ENCODE peak calls at places on chromosomes 13 and 19, in eight cellular contexts. J is LoVo; P is activated T-helper 1 cell treated with anti-CD3 and anti-CD28 coated beads, Interleukin-2, amount 50 U/mL, for 16 hours; Q is activated CD4-positive, alpha-beta T cell treated with anti-CD3 and anti-CD28 coated beads, Interleukin-2, amount 10 ng/mL, durations not matched to agents 7 days and 5 days; B is NCI-H2029 treated with DMSO at 0.1 percent for 48 hours; U is ELR; O is ureter; D is progenitor cell of endocrine pancreas. R is an unnamed sample.

GRCh38 chr19:1251233-1251502 is 2.8 kb downstream of the MIDN start:
- DNase-seq in D (no peak), B (no peak), O (peak), P (no peak), Q (no peak), J (no peak), U (peak), R (peak)

GRCh38 chr19:14073925-14074838 is 1.6 kb downstream of the MISP3 start:
- DNase-seq in B (no peak), J (peak), U (peak), D (no peak), Q (peak), P (no peak), O (no peak), R (peak)

GRCh38 chr13:31067416-31068118 is 94.1 kb downstream of the HSPH1 start:
- DNase-seq in Q (no peak), J (no peak), U (peak), D (no peak), P (no peak), O (no peak), B (no peak), R (no peak)

GRCh38 chr13:97640236-97640635 is 206.3 kb downstream of the RAP2A start:
- DNase-seq in B (no peak), Q (no peak), U (no peak), O (no peak), P (no peak), D (no peak), J (no peak), R (no peak)

GRCh38 chr19:50152578-50152977 is 10.5 kb downstream of the IZUMO2 start:
- DNase-seq in J (no peak), Q (no peak), D (no peak), U (no peak), B (no peak), P (no peak), O (no peak), R (no peak)

GRCh38 chr19:861756-862528 is 2.5 kb downstream of the CFD start:
- DNase-seq in J (peak), P (peak), B (peak), D (no peak), Q (peak), U (peak), O (no peak), R (no peak)

GRCh38 chr19:2331601-2332246 is 3.2 kb downstream of the SPPL2B start:
- DNase-seq in Q (no peak), U (no peak), P (no peak), B (peak), D (no peak), O (no peak), J (no peak), R (no peak)

GRCh38 chr19:40613669-40614594 is 12.8 kb downstream of the LTBP4 start:
- DNase-seq in J (no peak), D (no peak), Q (peak), U (peak), B (peak), P (peak), O (peak), R (peak)

GRCh38 chr13:34347784-34348573 is 530.0 kb downstream of the RFC3 start:
- DNase-seq in U (no peak), J (peak), O (peak), Q (no peak), B (no peak), P (no peak), D (no peak), R (no peak)

GRCh38 chr19:17618281-17618903 is 62.9 kb downstream of the COLGALT1 start:
- DNase-seq in D (no peak), O (no peak), Q (no peak), J (no peak), P (no peak), B (no peak), U (no peak), R (no peak)

GRCh38 chr19:35030257-35031071 is at the start of gene SCN1B:
- DNase-seq in Q (peak), O (peak), J (peak), B (no peak), D (peak), P (peak), U (peak), R (peak)

GRCh38 chr13:30864352-30865130 is 41.5 kb upstream of the MEDAG start:
- DNase-seq in O (no peak), U (peak), P (no peak), B (no peak), D (no peak), J (no peak), Q (no peak), R (no peak)

GRCh38 chr13:28531195-28531955 is 36.4 kb upstream of the FLT1 start:
- DNase-seq in O (no peak), Q (no peak), D (no peak), J (no peak), B (no peak), U (peak), P (no peak), R (peak)

GRCh38 chr13:113860051-113860471 is 3.8 kb downstream of the GAS6 start:
- DNase-seq in O (peak), B (no peak), U (no peak), D (no peak), J (no peak), Q (no peak), P (peak), R (no peak)

GRCh38 chr19:16889883-16890460 is 1.2 kb downstream of the F2RL3 start:
- DNase-seq in Q (no peak), U (no peak), B (no peak), J (no peak), P (no peak), D (no peak), O (no peak), R (no peak)

GRCh38 chr13:98397221-98397620 is 179.7 kb downstream of the STK24 start:
- DNase-seq in D (no peak), P (no peak), O (no peak), J (no peak), U (peak), Q (no peak), B (no peak), R (no peak)

GRCh38 chr13:30341815-30342570 is 34.6 kb upstream of the KATNAL1 start:
- DNase-seq in P (no peak), U (peak), O (peak), Q (no peak), D (no peak), B (peak), J (peak), R (peak)

GRCh38 chr19:18700501-18701249 is 17.2 kb downstream of the CRTC1 start:
- DNase-seq in B (peak), J (no peak), O (peak), P (peak), Q (peak), D (no peak), U (peak), R (peak)

GRCh38 chr19:18655173-18655844 is 18.5 kb downstream of the KLHL26 start:
- DNase-seq in D (no peak), P (no peak), Q (no peak), O (no peak), U (no peak), B (no peak), J (no peak), R (no peak)

GRCh38 chr19:30222428-30222873 is 149.7 kb upstream of the ZNF536 start:
- DNase-seq in J (no peak), O (no peak), U (no peak), P (no peak), Q (no peak), D (peak), B (no peak), R (no peak)

GRCh38 chr13:32228330-32229041 is 86.7 kb downstream of the ZAR1L start:
- DNase-seq in Q (no peak), J (peak), P (no peak), D (no peak), B (peak), U (peak), O (no peak), R (no peak)

GRCh38 chr13:107361666-107362065 is 793.7 kb upstream of the ARGLU1 start:
- DNase-seq in B (no peak), Q (no peak), P (no peak), J (no peak), D (no peak), O (no peak), U (no peak), R (no peak)

GRCh38 chr13:43061496-43062280 is 38.3 kb downstream of the DNAJC15 start:
- DNase-seq in U (no peak), P (no peak), B (no peak), D (no peak), O (no peak), Q (no peak), J (peak), R (no peak)

GRCh38 chr19:19064098-19064722 is 416 bp downstream of the SLC25A42 start:
- DNase-seq in J (no peak), P (no peak), B (no peak), U (no peak), Q (no peak), D (no peak), O (peak), R (no peak)

GRCh38 chr19:51621178-51621577 is 9.0 kb downstream of the SIGLEC5 start:
- DNase-seq in D (no peak), O (no peak), Q (no peak), P (no peak), J (no peak), B (no peak), U (no peak), R (no peak)

GRCh38 chr13:51935326-51936171 is 73.8 kb downstream of the CCDC70 start:
- DNase-seq in Q (no peak), D (peak), B (no peak), U (peak), J (no peak), O (no peak), P (no peak), R (no peak)

GRCh38 chr13:93963266-93964131 is 516.0 kb downstream of the DCT start:
- DNase-seq in J (no peak), P (no peak), B (no peak), D (no peak), U (peak), O (no peak), Q (no peak), R (no peak)

GRCh38 chr13:95146486-95146885 is 154.8 kb downstream of the ABCC4 start:
- DNase-seq in J (no peak), P (no peak), U (no peak), B (no peak), Q (no peak), D (no peak), O (no peak), R (no peak)

GRCh38 chr13:49776871-49777270 is 15.6 kb downstream of the KPNA3 start:
- DNase-seq in B (no peak), O (no peak), J (no peak), P (no peak), U (no peak), Q (no peak), D (no peak), R (no peak)

GRCh38 chr19:2455481-2456300 is 1.1 kb downstream of the LMNB2 start:
- DNase-seq in Q (peak), B (no peak), J (peak), O (peak), U (peak), D (peak), P (no peak), R (no peak)

GRCh38 chr13:114282143-114282685 is 813 bp downstream of the UPF3A start:
- DNase-seq in B (peak), P (peak), O (peak), J (peak), D (peak), U (peak), Q (peak), R (peak)

GRCh38 chr13:48304132-48304876 is 753 bp downstream of the RB1 start:
- DNase-seq in P (no peak), Q (peak), B (no peak), U (peak), O (no peak), D (no peak), J (peak), R (peak)

GRCh38 chr13:66312312-66313087 is 917.6 kb downstream of the PCDH9 start:
- DNase-seq in P (no peak), J (peak), O (peak), D (no peak), U (no peak), B (no peak), Q (no peak), R (no peak)

GRCh38 chr19:9043524-9043923 is 33.3 kb upstream of the MUC16 start:
- DNase-seq in D (no peak), U (no peak), B (no peak), J (no peak), O (no peak), Q (no peak), P (no peak), R (no peak)

GRCh38 chr19:19342086-19343015 is 21.7 kb downstream of the MAU2 start:
- DNase-seq in P (no peak), Q (no peak), D (peak), O (no peak), J (peak), U (peak), B (no peak), R (peak)

GRCh38 chr13:113537205-113537604 is 46.7 kb upstream of the DCUN1D2 start:
- DNase-seq in B (no peak), D (no peak), P (no peak), Q (no peak), J (no peak), O (no peak), U (no peak), R (no peak)

GRCh38 chr13:51717786-51718398 is 86.1 kb downstream of the DHRS12 start:
- DNase-seq in D (no peak), B (peak), Q (no peak), J (no peak), O (no peak), P (no peak), U (peak), R (no peak)

GRCh38 chr13:40129467-40129866 is 474.0 kb downstream of the COG6 start:
- DNase-seq in O (no peak), J (no peak), D (no peak), Q (no peak), B (no peak), U (no peak), P (no peak), R (no peak)

GRCh38 chr19:46715620-46716012 is 1.3 kb downstream of the PRKD2 start:
- DNase-seq in O (no peak), B (no peak), Q (no peak), U (no peak), J (no peak), D (no peak), P (no peak), R (peak)

R was measured in Right ventricle myocardium superior.